ENCODE peak calls at places on chromosomes 12 and 14, in ten cellular contexts. E is colonic mucosa, V is IMR-90, K is fibroblast of lung, S is neuronal stem cell, X is endodermal cell, M is cardiac muscle cell, N is transverse colon, B is MM.1S, J is astrocyte. Z is an unnamed sample.

GRCh38 chr12:113051759-113052158 is 4.8 kb upstream of the DTX1 start:
- DNase-seq in N (no peak), K (no peak), X (no peak), E (no peak), B (no peak), M (no peak), V (no peak), S (no peak), J (no peak), Z (no peak)

GRCh38 chr12:45789025-45789424 is 59.5 kb downstream of the ARID2 start:
- DNase-seq in B (no peak), E (no peak), X (no peak), S (no peak), M (peak), N (no peak), V (peak), J (no peak), K (no peak), Z (no peak)

GRCh38 chr14:90567191-90567590 is 170.4 kb downstream of the CALM1 start:
- DNase-seq in E (no peak), N (no peak), V (no peak), S (no peak), M (no peak), K (no peak), B (no peak), X (no peak), J (no peak), Z (no peak)

GRCh38 chr12:100988278-100988625 is 193.7 kb downstream of the ANO4 start:
- DNase-seq in E (no peak), J (no peak), V (no peak), B (no peak), X (no peak), M (no peak), K (no peak), S (no peak), N (no peak), Z (no peak)

GRCh38 chr12:88842314-88842713 is 262.0 kb upstream of the KITLG start:
- DNase-seq in J (no peak), M (no peak), K (no peak), E (no peak), B (no peak), S (no peak), X (no peak), V (no peak), N (no peak), Z (no peak)

GRCh38 chr12:104682790-104683279 is 226.1 kb downstream of the CHST11 start:
- DNase-seq in N (no peak), S (no peak), X (peak), M (no peak), V (no peak), E (no peak), K (no peak), B (peak), J (no peak), Z (no peak)

GRCh38 chr14:101088714-101089113 is 185.2 kb upstream of the RTL1 start:
- DNase-seq in S (no peak), K (no peak), X (no peak), B (no peak), E (no peak), M (no peak), J (no peak), N (no peak), V (no peak), Z (no peak)

GRCh38 chr14:32576088-32576795 is 247.1 kb downstream of the AKAP6 start:
- DNase-seq in J (peak), V (peak), K (peak), E (peak), S (peak), N (peak), M (peak), X (peak), B (peak), Z (peak)

GRCh38 chr14:102479107-102479506 is 30.5 kb downstream of the ANKRD9 start:
- DNase-seq in B (no peak), J (no peak), S (no peak), N (no peak), V (no peak), K (no peak), E (no peak), X (no peak), M (no peak), Z (no peak)

GRCh38 chr12:131919366-131920156 is 9.5 kb upstream of the PUS1 start:
- DNase-seq in N (no peak), B (no peak), E (no peak), V (no peak), M (no peak), J (no peak), X (no peak), K (no peak), S (no peak), Z (no peak)

GRCh38 chr14:77375164-77375950 is 1.5 kb downstream of the TMED8 start:
- DNase-seq in B (no peak), J (no peak), M (no peak), E (no peak), K (no peak), V (no peak), S (no peak), X (no peak), N (no peak), Z (no peak)

GRCh38 chr12:98738002-98738401 is 92.9 kb downstream of the APAF1 start:
- DNase-seq in V (peak), E (no peak), S (no peak), K (peak), M (no peak), B (no peak), X (no peak), J (no peak), N (no peak), Z (no peak)

GRCh38 chr12:321606-322326 is 59.1 kb upstream of the SLC6A13 start:
- DNase-seq in K (no peak), S (no peak), N (no peak), V (no peak), E (no peak), J (no peak), B (no peak), X (no peak), M (peak), Z (no peak)

GRCh38 chr14:59358105-59358504 is 107.1 kb downstream of the GPR135 start:
- DNase-seq in J (peak), X (peak), E (no peak), S (no peak), B (no peak), M (peak), N (no peak), V (peak), K (peak), Z (no peak)

GRCh38 chr14:37900582-37900981 is 305.2 kb downstream of the TTC6 start:
- DNase-seq in M (no peak), E (no peak), B (no peak), X (no peak), K (no peak), N (no peak), S (no peak), J (no peak), V (peak), Z (no peak)

GRCh38 chr12:70251226-70251625 is 8.0 kb downstream of the CNOT2 start:
- DNase-seq in V (no peak), X (no peak), S (no peak), N (no peak), M (no peak), J (peak), B (no peak), K (peak), E (no peak), Z (no peak)

GRCh38 chr14:99645545-99646505 is 896 bp downstream of the HHIPL1 start:
- DNase-seq in V (no peak), X (no peak), K (no peak), S (no peak), N (no peak), M (no peak), E (no peak), J (no peak), B (no peak), Z (no peak)
- H3K4me3 ChIP-seq in V (peak), X (no peak), K (peak), S (peak), N (peak), M (peak), E (peak), J (peak), B (no peak), Z (no peak)

GRCh38 chr12:120480211-120480610 is 10.7 kb upstream of the SRSF9 start:
- DNase-seq in S (no peak), X (no peak), V (no peak), K (no peak), E (no peak), N (no peak), B (no peak), J (no peak), M (no peak), Z (no peak)
- H3K27ac ChIP-seq in S (no peak), X (no peak), V (no peak), K (no peak), E (no peak), N (no peak), B (no peak), J (no peak), M (no peak), Z (no peak)

GRCh38 chr14:49427117-49427516 is 159.1 kb downstream of the RPS29 start:
- DNase-seq in K (no peak), B (no peak), J (no peak), E (no peak), N (no peak), S (no peak), V (no peak), M (no peak), X (peak), Z (no peak)

GRCh38 chr14:49424436-49425331 is 161.5 kb downstream of the RPS29 start:
- DNase-seq in J (no peak), B (no peak), N (no peak), K (no peak), V (no peak), S (no peak), M (no peak), E (no peak), X (no peak), Z (no peak)

GRCh38 chr14:49428076-49428475 is 158.1 kb downstream of the RPS29 start:
- DNase-seq in N (no peak), E (no peak), B (no peak), K (no peak), J (no peak), V (no peak), X (no peak), S (no peak), M (no peak), Z (no peak)
- H3K4me3 ChIP-seq in N (no peak), E (no peak), B (no peak), K (no peak), J (no peak), V (no peak), X (no peak), S (no peak), M (no peak), Z (no peak)

GRCh38 chr12:3483089-3483488 is 7.9 kb upstream of the PRMT8 start:
- DNase-seq in N (no peak), E (no peak), V (no peak), S (no peak), K (no peak), M (no peak), B (no peak), X (peak), J (no peak), Z (no peak)
- H3K27ac ChIP-seq in N (no peak), E (no peak), V (no peak), S (no peak), K (no peak), M (no peak), B (no peak), X (no peak), J (no peak), Z (no peak)

GRCh38 chr12:120225200-120225558 is 24.3 kb upstream of the RPLP0 start:
- DNase-seq in X (peak), E (no peak), N (peak), S (no peak), K (no peak), B (no peak), V (no peak), J (no peak), M (no peak), Z (peak)

GRCh38 chr12:120224304-120225199 is 23.6 kb upstream of the RPLP0 start:
- DNase-seq in M (no peak), N (peak), V (no peak), X (peak), B (peak), K (no peak), J (no peak), S (no peak), E (peak), Z (no peak)

GRCh38 chr12:120221576-120221900 is 20.6 kb upstream of the RPLP0 start:
- DNase-seq in B (no peak), S (no peak), V (no peak), K (no peak), M (no peak), N (no peak), J (no peak), E (no peak), X (no peak), Z (no peak)

GRCh38 chr12:120222288-120222832 is 21.4 kb upstream of the RPLP0 start:
- DNase-seq in J (no peak), M (no peak), X (no peak), V (no peak), N (no peak), S (no peak), K (no peak), E (no peak), B (no peak), Z (no peak)

DNA sequence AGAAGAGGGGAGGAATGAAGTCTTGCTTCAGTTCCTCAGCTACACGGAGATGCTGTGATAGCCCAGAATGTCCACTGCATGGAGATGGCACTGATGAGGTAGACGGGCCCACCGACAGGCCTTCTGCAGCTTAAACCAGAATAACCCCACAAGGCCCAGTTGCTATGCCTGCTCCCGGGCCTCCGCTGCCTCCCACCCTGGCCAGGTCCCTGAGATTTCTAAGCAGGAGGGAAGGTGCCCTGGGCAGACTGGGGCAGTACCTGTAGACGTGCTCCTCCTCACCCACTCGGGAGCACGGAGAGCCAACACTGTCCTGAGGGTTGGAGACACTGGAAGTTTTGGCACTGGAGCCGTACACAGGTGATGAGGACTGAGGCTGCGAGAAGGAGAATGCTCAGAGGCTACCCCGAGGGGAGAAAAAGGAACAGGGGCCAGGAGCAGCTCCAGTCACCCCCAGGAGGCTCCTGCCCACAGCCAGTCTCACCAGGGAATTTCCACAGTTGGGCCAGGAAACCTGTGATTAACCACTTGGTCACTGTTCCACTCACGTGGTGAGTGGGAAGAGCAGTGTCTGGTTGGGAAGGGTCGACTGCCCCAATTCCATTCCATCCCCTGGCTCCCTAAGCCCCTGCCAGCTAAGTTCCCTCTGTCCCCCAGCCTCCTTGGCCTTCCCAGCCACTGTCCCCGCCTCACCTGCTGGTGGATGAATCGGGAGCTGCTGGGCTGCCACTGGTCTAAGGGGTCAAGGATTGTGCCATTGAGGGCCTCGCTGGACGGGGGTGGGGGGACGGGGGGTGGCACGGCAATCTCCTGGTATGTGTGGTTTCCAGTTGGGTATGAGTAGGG is 22.8 kb upstream of the RPLP0 start:
- DNase-seq in X (no peak), V (peak), B (no peak), M (no peak), S (no peak), E (no peak), N (no peak), J (no peak), K (no peak), Z (no peak)
- H3K4me3 ChIP-seq in X (no peak), V (no peak), B (peak), M (no peak), S (no peak), E (peak), N (peak), J (no peak), K (no peak), Z (no peak)

GRCh38 chr12:84813780-84814663 is 98.6 kb downstream of the SLC6A15 start:
- DNase-seq in M (no peak), K (no peak), B (peak), E (no peak), X (no peak), S (no peak), J (no peak), N (no peak), V (no peak), Z (no peak)
- H3K27ac ChIP-seq in M (peak), K (no peak), B (no peak), E (no peak), X (no peak), S (no peak), J (no peak), N (no peak), V (no peak), Z (no peak)

DNA sequence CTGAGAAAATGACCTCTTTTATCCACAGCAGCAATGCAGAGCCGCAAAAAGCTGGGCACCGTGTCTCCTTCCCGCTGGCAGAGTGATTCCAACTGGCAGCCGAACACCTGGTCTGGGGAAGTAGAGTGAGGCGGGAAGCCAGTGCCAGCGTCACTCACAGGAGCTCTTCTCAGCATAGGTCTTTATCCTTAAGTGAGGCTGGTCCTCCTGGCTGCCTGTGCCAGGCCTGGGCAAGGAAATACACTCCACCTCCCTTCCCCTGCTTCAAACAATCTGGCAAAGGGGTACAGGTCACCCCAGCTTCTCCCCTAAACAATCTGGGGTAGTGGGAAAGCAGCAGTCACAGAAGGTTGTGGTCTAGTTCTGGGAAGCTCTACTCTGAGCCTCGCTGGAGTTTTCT is 4.8 kb downstream of the ARHGAP9 start:
- DNase-seq in M (no peak), B (no peak), E (no peak), J (no peak), V (no peak), N (no peak), S (no peak), X (no peak), K (no peak), Z (no peak)
- H3K4me3 ChIP-seq in M (no peak), B (no peak), E (no peak), J (no peak), V (no peak), N (peak), S (no peak), X (peak), K (no peak), Z (no peak)

GRCh38 chr14:79643132-79643531 is 568.2 kb downstream of the DIO2 start:
- DNase-seq in X (no peak), E (no peak), M (no peak), J (no peak), K (no peak), N (no peak), B (no peak), S (no peak), V (no peak), Z (no peak)
- H3K27ac ChIP-seq in X (no peak), E (no peak), M (no peak), J (no peak), K (no peak), N (no peak), B (no peak), S (no peak), V (no peak), Z (no peak)

GRCh38 chr14:68782091-68782981 is 10.5 kb downstream of the ZFP36L1 start:
- DNase-seq in J (no peak), X (peak), K (no peak), E (no peak), S (no peak), B (no peak), N (no peak), V (no peak), M (no peak), Z (no peak)
- H3K4me3 ChIP-seq in J (no peak), X (no peak), K (no peak), E (no peak), S (no peak), B (no peak), N (no peak), V (no peak), M (no peak), Z (no peak)

GRCh38 chr12:8922544-8922943 is 8.2 kb downstream of the PHC1 start:
- DNase-seq in K (no peak), B (no peak), X (peak), J (no peak), N (no peak), V (no peak), M (no peak), S (no peak), E (no peak), Z (no peak)
- H3K27ac ChIP-seq in K (no peak), B (no peak), X (no peak), J (no peak), N (no peak), V (no peak), M (no peak), S (no peak), E (no peak), Z (no peak)

Z was measured in WERI-Rb-1.